ENCODE peak calls at places on chromosomes 3 and 15, in seven cellular contexts. U is dermis blood vessel endothelial cell, P is OCI-LY7, D is G401, B is kidney, S is ureter, I is H54. T is an unnamed sample.

GRCh38 chr3:100401674-100402036 is 316 bp downstream of the LNP1 start:
- DNase-seq in D (peak), I (no peak), B (peak), S (no peak), U (peak), P (peak), T (peak)

GRCh38 chr3:14452676-14453367 is 50.4 kb downstream of the SLC6A6 start:
- DNase-seq in S (peak), D (peak), B (peak), U (peak), I (peak), P (no peak), T (peak)

GRCh38 chr15:45640610-45641009 is 5.8 kb downstream of the SQOR start:
- DNase-seq in P (no peak), I (peak), D (no peak), S (no peak), B (no peak), U (peak), T (peak)

GRCh38 chr3:184687363-184688049 is 24.4 kb downstream of the MAGEF1 start:
- DNase-seq in D (no peak), I (no peak), P (no peak), U (no peak), S (peak), B (no peak), T (no peak)

GRCh38 chr3:4808637-4809036 is 170.6 kb upstream of the BHLHE40 start:
- DNase-seq in D (peak), I (no peak), B (peak), P (no peak), S (no peak), U (no peak), T (no peak)

GRCh38 chr3:185280572-185281365 is 26.9 kb upstream of the EHHADH start:
- DNase-seq in I (peak), U (peak), D (peak), B (no peak), S (no peak), P (peak), T (no peak)

GRCh38 chr3:20462226-20462625 is 276.2 kb upstream of the SGO1 start:
- DNase-seq in B (no peak), S (no peak), D (no peak), I (no peak), U (peak), P (no peak), T (no peak)

GRCh38 chr15:32828507-32829186 is 110.8 kb downstream of the GREM1 start:
- DNase-seq in P (no peak), I (peak), S (no peak), D (no peak), B (no peak), U (no peak), T (no peak)

GRCh38 chr3:135103913-135104312 is 308.9 kb downstream of the EPHB1 start:
- DNase-seq in D (peak), B (no peak), I (no peak), U (no peak), S (no peak), P (no peak), T (no peak)

GRCh38 chr15:85168642-85169173 is 187.1 kb downstream of the PDE8A start:
- DNase-seq in U (peak), I (no peak), P (peak), B (no peak), S (no peak), D (no peak), T (no peak)